ENCODE peak calls at places on chromosomes 13 and 19, in ten cellular contexts. Z is uterus, A is DMS153, O is GM03348, M is AG04450, Q is skeletal muscle cell, J is WERI-Rb-1, L is epithelial cell of esophagus, P is NCI-H2107, I is neural progenitor cell. U is an unnamed sample.

GRCh38 chr19:44021221-44021620 is 4.0 kb upstream of the ZNF222 start:
- DNase-seq in O (no peak), A (no peak), M (no peak), P (no peak), Z (no peak), Q (no peak), L (no peak), I (no peak), J (no peak), U (no peak)

GRCh38 chr13:29754486-29754806 is 96.0 kb downstream of the UBL3 start:
- DNase-seq in Q (no peak), L (peak; percentile 24), M (no peak), A (no peak), O (no peak), Z (no peak), P (no peak), I (no peak), J (no peak), U (peak; percentile 19)

GRCh38 chr19:13127051-13127450 is 9.0 kb downstream of the NACC1 start:
- DNase-seq in Z (no peak), P (no peak), Q (no peak), L (no peak), J (no peak), M (no peak), A (no peak), I (no peak), O (no peak), U (no peak)

GRCh38 chr13:73608157-73608516 is 526.1 kb downstream of the KLF12 start:
- DNase-seq in Z (no peak), Q (no peak), L (no peak), P (no peak), M (no peak), J (no peak), O (no peak), I (no peak), A (peak; percentile 93), U (no peak)

GRCh38 chr19:1266116-1266817 is 2.9 kb upstream of the CIRBP start:
- DNase-seq in O (peak; percentile 93), Q (no peak), M (no peak), I (peak; percentile 95), J (peak; percentile 91), A (no peak), P (no peak), L (peak; percentile 88), Z (peak; percentile 86), U (peak; percentile 90)

GRCh38 chr19:33449799-33450198 is 71.8 kb downstream of the PEPD start:
- DNase-seq in O (no peak), I (no peak), Q (no peak), L (no peak), Z (no peak), A (no peak), P (no peak), J (no peak), M (no peak), U (no peak)

GRCh38 chr19:1632462-1633268 is 19.8 kb downstream of the TCF3 start:
- DNase-seq in A (no peak), M (no peak), Q (no peak), J (no peak), L (no peak), I (no peak), O (no peak), P (no peak), Z (no peak), U (no peak)

GRCh38 chr13:24127116-24127631 is 33.3 kb upstream of the SPATA13 start:
- DNase-seq in P (no peak), M (no peak), Z (no peak), O (peak; percentile 24), A (no peak), I (no peak), Q (no peak), L (peak; percentile 22), J (no peak), U (peak; percentile 25)

GRCh38 chr19:51386882-51387520 is 773 bp downstream of the LIM2 start:
- DNase-seq in L (no peak), A (no peak), P (no peak), Q (no peak), Z (no peak), I (no peak), J (no peak), M (no peak), O (no peak), U (no peak)

GRCh38 chr19:19626516-19627441 is 1.2 kb downstream of the LPAR2 start:
- DNase-seq in Q (no peak), A (no peak), L (no peak), Z (no peak), O (no peak), P (no peak), J (no peak), I (peak; percentile 14), M (no peak), U (no peak)

GRCh38 chr13:47087841-47088240 is 191.0 kb upstream of the HTR2A start:
- DNase-seq in J (no peak), M (peak; percentile 20), Z (no peak), A (no peak), O (peak; percentile 42), L (no peak), I (no peak), P (no peak), Q (peak; percentile 54), U (peak; percentile 74)

GRCh38 chr13:52195052-52195837 is 35.8 kb upstream of the NEK3 start:
- DNase-seq in A (no peak), Z (peak; percentile 81), J (no peak), I (peak; percentile 20), Q (peak; percentile 39), L (peak; percentile 71), O (peak; percentile 74), M (peak; percentile 26), P (no peak), U (peak; percentile 68)

GRCh38 chr13:72195044-72195704 is 328.2 kb upstream of the DACH1 start:
- DNase-seq in P (no peak), O (no peak), Q (no peak), M (no peak), Z (no peak), J (no peak), A (no peak), L (no peak), I (no peak), U (no peak)

GRCh38 chr13:28322256-28322895 is 172.6 kb downstream of the FLT1 start:
- DNase-seq in L (no peak), O (no peak), M (no peak), P (no peak), Z (no peak), Q (no peak), A (no peak), I (no peak), J (no peak), U (no peak)

GRCh38 chr19:30342901-30343300 is 29.3 kb upstream of the ZNF536 start:
- DNase-seq in M (no peak), I (no peak), L (no peak), Z (no peak), Q (no peak), A (no peak), P (no peak), O (no peak), J (no peak), U (no peak)